ENCODE peak calls at places on chromosomes 4 and X, in six cellular contexts. F is stimulated activated CD4-positive, alpha-beta T cell treated with anti-CD3 and anti-CD28 coated beads, Interleukin-15, amount 100 ng/mL, for 1 hour; L is OCI-M1; V is cardiac muscle cell; P is head of caudate nucleus; T is NCI-H1105 treated with DMSO at 0.1 percent for 48 hours. O is an unnamed sample.
A peak's percentile ranks its signal among the peaks of the same experiment; 100 is the strongest.

GRCh38 chr4:9608300-9608699 is 164.1 kb downstream of the DEFB131A start:
- DNase-seq in P (no peak), F (no peak), L (no peak), V (no peak), T (no peak), O (no peak)

GRCh38 chr4:20196476-20196875 is 55.2 kb upstream of the SLIT2 start:
- DNase-seq in P (no peak), L (no peak), F (no peak), V (no peak), T (no peak), O (no peak)

GRCh38 chr4:110624904-110625494 is 2.1 kb upstream of the PITX2 start:
- DNase-seq in T (no peak), L (no peak), P (no peak), V (no peak), F (no peak), O (no peak)

GRCh38 chr4:176193898-176194297 is 1.5 kb downstream of the SPATA4 start:
- DNase-seq in F (no peak), T (no peak), V (no peak), L (no peak), P (no peak), O (no peak)

GRCh38 chrX:153933751-153934472 is 925 bp downstream of the NAA10 start:
- DNase-seq in F (no peak), P (no peak), V (no peak), L (peak; percentile 32), T (no peak), O (no peak)

GRCh38 chr4:177159600-177159999 is 150.1 kb upstream of the NEIL3 start:
- DNase-seq in F (no peak), V (no peak), L (no peak), P (no peak), T (no peak), O (no peak)

GRCh38 chrX:106999002-106999975 is 723 bp downstream of the MORC4 start:
- DNase-seq in T (peak; percentile 21), F (peak; percentile 8), P (peak; percentile 65), V (peak; percentile 78), L (peak; percentile 2), O (peak; percentile 25)

GRCh38 chrX:1581132-1581531 is 10.3 kb upstream of the AKAP17A start:
- DNase-seq in P (no peak), T (peak; percentile 5), F (peak; percentile 42), V (peak; percentile 23), L (peak; percentile 82), O (peak; percentile 47)

GRCh38 chr4:26171953-26172352 is 148.9 kb upstream of the RBPJ start:
- DNase-seq in T (no peak), L (no peak), V (no peak), P (no peak), F (no peak), O (peak; percentile 42)

GRCh38 chrX:109732319-109732779 is 708 bp downstream of the ACSL4 start:
- DNase-seq in V (peak; percentile 15), F (peak; percentile 1), P (no peak), L (peak; percentile 65), T (peak; percentile 18), O (peak; percentile 13)

GRCh38 chr4:11597506-11597905 is 168.8 kb upstream of the HS3ST1 start:
- DNase-seq in L (no peak), T (peak; percentile 33), P (no peak), V (no peak), F (no peak), O (no peak)

GRCh38 chrX:136237074-136237473 is 14.1 kb downstream of the MAP7D3 start:
- DNase-seq in P (no peak), V (no peak), T (no peak), F (no peak), L (no peak), O (no peak)

GRCh38 chrX:19382500-19383145 is 38.9 kb downstream of the PDHA1 start:
- DNase-seq in T (no peak), L (peak; percentile 65), F (peak; percentile 1), P (peak; percentile 65), V (peak; percentile 66), O (peak; percentile 11)

O was measured in NCI-H2171 treated with DMSO at 0.1 percent for 48 hours.